ENCODE peak calls at places on chromosomes 11 and 22, in six cellular contexts. P is pancreas; J is H9; B is GM23338; R is CD4-positive, CD25-positive, alpha-beta regulatory T cell; T is iPS DF 6.9. D is an unnamed sample.

GRCh38 chr11:33551051-33551450 is 149.6 kb downstream of the C11orf91 start:
- DNase-seq in P (no peak), J (no peak), B (no peak), R (no peak), T (no peak), D (no peak)

GRCh38 chr22:42962295-42963230 is 52.4 kb downstream of the PACSIN2 start:
- DNase-seq in P (no peak), J (no peak), B (no peak), R (no peak), T (no peak), D (no peak)

GRCh38 chr22:46971141-46971775 is 208.8 kb downstream of the TBC1D22A start:
- DNase-seq in P (peak; percentile 52), J (no peak), B (no peak), R (no peak), T (no peak), D (no peak)

GRCh38 chr22:50260801-50261614 is 475 bp downstream of the MAPK12 start:
- DNase-seq in P (no peak), J (no peak), B (peak; percentile 59), R (peak; percentile 48), T (no peak), D (no peak)

GRCh38 chr22:49036513-49036912 is 791.2 kb downstream of the BRD1 start:
- DNase-seq in P (no peak), J (no peak), B (no peak), R (no peak), T (no peak), D (no peak)

GRCh38 chr11:73344191-73344607 is 32.0 kb upstream of the RELT start:
- DNase-seq in P (no peak), J (no peak), B (no peak), R (no peak), T (no peak), D (no peak)

GRCh38 chr22:44392446-44392921 is 79.7 kb upstream of the SHISAL1 start:
- DNase-seq in P (no peak), J (peak; percentile 21), B (no peak), R (no peak), T (no peak), D (peak; percentile 21)

GRCh38 chr11:64848214-64848778 is 3.8 kb upstream of the CDC42BPG start:
- DNase-seq in P (no peak), J (no peak), B (no peak), R (no peak), T (no peak), D (no peak)

GRCh38 chr11:104443387-104443786 is 279.4 kb upstream of the PDGFD start:
- DNase-seq in P (no peak), J (no peak), B (no peak), R (no peak), T (no peak), D (no peak)

GRCh38 chr11:93662177-93662575 is 694 bp downstream of the CEP295 start:
- DNase-seq in P (no peak), J (no peak), B (peak; percentile 7), R (no peak), T (no peak), D (no peak)

GRCh38 chr22:45483918-45484499 is 18.7 kb upstream of the FBLN1 start:
- DNase-seq in P (no peak), J (no peak), B (no peak), R (no peak), T (no peak), D (no peak)

GRCh38 chr11:110076388-110076965 is 16.7 kb upstream of the ZC3H12C start:
- DNase-seq in P (no peak), J (peak; percentile 47), B (peak; percentile 55), R (no peak), T (no peak), D (no peak)

GRCh38 chr22:30781271-30781875 is 86.7 kb downstream of the OSBP2 start:
- DNase-seq in P (no peak), J (no peak), B (no peak), R (no peak), T (no peak), D (no peak)

GRCh38 chr11:11078344-11078743 is 220.5 kb upstream of the ZBED5 start:
- DNase-seq in P (no peak), J (no peak), B (peak; percentile 27), R (no peak), T (no peak), D (no peak)

GRCh38 chr11:88478136-88478785 is 140.7 kb upstream of the CTSC start:
- DNase-seq in P (no peak), J (no peak), B (no peak), R (no peak), T (no peak), D (no peak)

GRCh38 chr11:118198370-118198769 is 21.9 kb upstream of the SCN2B start:
- DNase-seq in P (peak; percentile 76), J (peak; percentile 77), B (peak; percentile 87), R (peak; percentile 82), T (no peak), D (peak; percentile 80)

GRCh38 chr22:31425331-31426050 is 26.1 kb downstream of the DRG1 start:
- DNase-seq in P (no peak), J (no peak), B (no peak), R (no peak), T (no peak), D (no peak)

GRCh38 chr11:96259053-96259837 is 83.8 kb downstream of the MAML2 start:
- DNase-seq in P (no peak), J (no peak), B (no peak), R (peak; percentile 46), T (no peak), D (no peak)

GRCh38 chr11:115896084-115896483 is 391.9 kb upstream of the CADM1 start:
- DNase-seq in P (no peak), J (no peak), B (no peak), R (no peak), T (no peak), D (no peak)

GRCh38 chr11:132858203-132858602 is 674.1 kb downstream of the OPCML start:
- DNase-seq in P (no peak), J (peak; percentile 85), B (peak; percentile 83), R (no peak), T (peak; percentile 39), D (no peak)

GRCh38 chr11:117145393-117145761 is 1.3 kb downstream of the PAFAH1B2 start:
- DNase-seq in P (no peak), J (no peak), B (peak; percentile 30), R (peak; percentile 35), T (no peak), D (no peak)

DNA sequence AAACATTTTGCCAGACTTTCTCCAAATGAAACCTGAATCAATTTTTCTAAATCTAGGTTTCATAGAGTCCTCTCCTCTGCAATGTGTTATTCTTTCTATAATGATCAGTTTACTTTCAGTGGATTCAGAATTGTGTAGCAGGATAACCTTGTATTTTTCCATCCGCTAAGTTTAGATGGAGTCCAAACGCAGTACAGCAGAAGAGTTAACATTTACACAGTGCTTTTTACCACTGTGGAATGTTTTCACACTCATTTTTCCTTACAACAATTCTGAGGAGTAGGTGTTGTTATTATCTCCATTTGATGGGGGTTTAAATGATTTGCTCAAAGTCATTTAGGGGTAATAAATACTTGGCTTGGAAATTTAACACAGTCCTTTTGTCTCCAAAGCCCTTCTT is 9.6 kb downstream of the RAG1 start:
- DNase-seq in P (no peak), J (no peak), B (no peak), R (no peak), T (no peak), D (no peak)
- H3K27me3 ChIP-seq in P (no peaks in the 10 kb centered on the region), J (no peaks in the 10 kb centered on the region), B (no peaks in the 10 kb centered on the region), R (no peaks in the 10 kb centered on the region), T (no peaks in the 10 kb centered on the region), D (peaks cover 4% of the 10 kb centered on the region)

DNA sequence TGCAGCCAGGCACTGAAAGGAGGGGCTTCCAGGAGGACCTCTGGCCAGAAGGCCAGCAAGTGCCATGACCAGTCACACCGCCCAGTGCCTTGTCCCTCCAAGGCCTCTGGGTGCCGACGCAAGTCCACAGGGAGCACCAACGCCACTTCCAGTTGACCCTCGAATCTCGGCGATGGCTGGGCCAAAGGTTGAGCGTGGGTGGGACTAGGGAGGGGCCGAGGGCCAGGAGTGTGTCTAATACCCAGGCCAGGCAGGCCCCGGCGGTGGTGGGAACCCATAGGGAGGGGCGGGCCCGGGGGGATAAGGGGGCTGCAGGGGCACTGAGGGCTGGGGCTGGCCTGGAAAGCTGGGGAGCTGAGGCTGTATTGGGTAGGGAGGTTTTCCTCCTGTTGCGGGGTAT is 29.3 kb downstream of the CD5 start:
- DNase-seq in P (no peak), J (no peak), B (no peak), R (no peak), T (no peak), D (no peak)
- H3K27me3 ChIP-seq in P (no peaks in the 10 kb centered on the region), J (no peaks in the 10 kb centered on the region), B (no peaks in the 10 kb centered on the region), R (no peaks in the 10 kb centered on the region), T (no peaks in the 10 kb centered on the region), D (no peaks in the 10 kb centered on the region)

GRCh38 chr11:1623716-1624115 is 1.8 kb upstream of the KRTAP5-4 start:
- DNase-seq in P (no peak), J (no peak), B (peak; percentile 11), R (no peak), T (no peak), D (no peak)
- H3K27me3 ChIP-seq in P (no peaks in the 10 kb centered on the region), J (no peaks in the 10 kb centered on the region), B (no peaks in the 10 kb centered on the region), R (no peaks in the 10 kb centered on the region), T (no peaks in the 10 kb centered on the region), D (no peaks in the 10 kb centered on the region)

DNA sequence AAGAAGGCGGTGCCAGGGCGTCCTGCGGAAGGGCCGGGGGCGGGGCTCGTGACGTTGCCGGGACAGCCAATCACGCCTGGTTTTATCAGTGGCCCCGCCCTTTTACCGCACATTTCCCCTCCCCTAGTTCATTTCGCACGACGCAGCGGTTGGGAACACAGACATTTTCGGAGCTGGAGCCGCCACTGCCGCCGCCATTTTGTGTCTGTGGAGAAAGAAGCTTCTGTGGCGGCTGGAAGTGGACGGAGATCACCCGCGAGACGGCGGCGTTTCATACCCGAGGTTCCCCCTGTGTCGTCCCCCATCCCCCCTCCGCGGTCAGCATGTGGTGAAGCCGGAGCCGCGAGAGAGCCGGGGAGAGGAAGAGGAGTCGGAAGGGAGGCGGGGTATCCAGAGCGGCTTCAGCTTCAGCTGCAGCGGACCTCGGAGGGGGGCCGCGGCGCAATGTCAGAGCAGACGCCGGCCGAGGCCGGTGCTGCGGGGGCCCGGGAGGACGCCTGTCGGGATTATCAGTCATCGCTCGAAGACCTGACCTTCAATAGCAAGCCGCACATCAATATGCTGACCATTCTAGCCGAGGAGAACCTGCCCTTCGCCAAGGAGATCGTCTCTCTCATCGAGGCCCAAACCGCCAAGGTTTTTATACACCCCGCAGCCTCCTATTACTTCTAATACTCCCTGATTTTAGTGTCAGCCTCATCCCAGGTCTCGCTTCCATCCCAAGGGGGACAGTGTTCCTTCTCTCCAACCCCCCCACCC is at the start of gene PCF11:
- DNase-seq in P (no peak), J (no peak), B (no peak), R (no peak), T (no peak), D (no peak)
- H3K27me3 ChIP-seq in P (no peaks in the 10 kb centered on the region), J (no peaks in the 10 kb centered on the region), B (no peaks in the 10 kb centered on the region), R (no peaks in the 10 kb centered on the region), T (no peaks in the 10 kb centered on the region), D (no peaks in the 10 kb centered on the region)

GRCh38 chr11:14253878-14254277 is 105.1 kb downstream of the RRAS2 start:
- DNase-seq in P (no peak), J (no peak), B (no peak), R (no peak), T (no peak), D (no peak)
- H3K27me3 ChIP-seq in P (no peaks in the 10 kb centered on the region), J (no peaks in the 10 kb centered on the region), B (no peaks in the 10 kb centered on the region), R (no peaks in the 10 kb centered on the region), T (no peaks in the 10 kb centered on the region), D (no peaks in the 10 kb centered on the region)

D was measured in CD4-positive, alpha-beta T cell.